ENCODE peak calls at places on chromosomes 3 and 15, in five cellular contexts. W is endothelial cell; V is Caki2; K is mesendoderm; L is CD8-positive, alpha-beta memory T cell. Z is an unnamed sample.

GRCh38 chr3:139339219-139339906 is 4.5 kb upstream of the MRPS22 start:
- DNase-seq in W (no peak), V (no peak), K (no peak), L (no peak), Z (no peak)

GRCh38 chr3:45479627-45480026 is 91.3 kb downstream of the LARS2 start:
- DNase-seq in W (no peak), V (no peak), K (peak), L (no peak), Z (peak)

GRCh38 chr3:119360736-119361462 is 66.7 kb downstream of the ARHGAP31 start:
- DNase-seq in W (no peak), V (no peak), K (peak), L (no peak), Z (no peak)

GRCh38 chr15:74422723-74423442 is 10.9 kb downstream of the SEMA7A start:
- DNase-seq in W (no peak), V (peak), K (peak), L (no peak), Z (peak)

GRCh38 chr15:66838671-66839239 is 136.7 kb downstream of the SMAD6 start:
- DNase-seq in W (peak), V (no peak), K (peak), L (no peak), Z (peak)

GRCh38 chr15:75076277-75076676 is 52.9 kb downstream of the PPCDC start:
- DNase-seq in W (no peak), V (no peak), K (no peak), L (no peak), Z (no peak)

GRCh38 chr15:47720555-47720954 is 3.2 kb downstream of the SEMA6D start:
- DNase-seq in W (no peak), V (no peak), K (no peak), L (no peak), Z (no peak)

GRCh38 chr3:152331018-152331541 is 62.4 kb downstream of the MBNL1 start:
- DNase-seq in W (no peak), V (peak), K (no peak), L (no peak), Z (peak)

GRCh38 chr15:92158426-92158825 is 235.3 kb upstream of the ST8SIA2 start:
- DNase-seq in W (no peak), V (peak), K (peak), L (no peak), Z (no peak)

GRCh38 chr3:111080357-111080937 is 8.8 kb downstream of the NECTIN3 start:
- DNase-seq in W (no peak), V (peak), K (peak), L (no peak), Z (peak)

GRCh38 chr3:107198522-107199271 is 178.5 kb upstream of the CCDC54 start:
- DNase-seq in W (no peak), V (no peak), K (no peak), L (no peak), Z (no peak)

GRCh38 chr15:70569139-70569717 is 194.1 kb downstream of the UACA start:
- DNase-seq in W (no peak), V (peak), K (peak), L (no peak), Z (peak)

GRCh38 chr3:70947584-70947983 is 635.1 kb upstream of the MDFIC2 start:
- DNase-seq in W (no peak), V (no peak), K (no peak), L (no peak), Z (no peak)

GRCh38 chr3:123084192-123084591 is 17.4 kb downstream of the PDIA5 start:
- DNase-seq in W (no peak), V (no peak), K (no peak), L (no peak), Z (no peak)

GRCh38 chr3:122245513-122246174 is 62.2 kb downstream of the CASR start:
- DNase-seq in W (no peak), V (no peak), K (no peak), L (no peak), Z (no peak)

GRCh38 chr3:144364797-144365196 is 393.2 kb downstream of the DIPK2A start:
- DNase-seq in W (no peak), V (no peak), K (peak), L (no peak), Z (no peak)

GRCh38 chr3:60886518-60886917 is 364.7 kb downstream of the FHIT start:
- DNase-seq in W (no peak), V (no peak), K (peak), L (no peak), Z (no peak)

GRCh38 chr3:161893972-161894371 is 397.4 kb downstream of the OTOL1 start:
- DNase-seq in W (no peak), V (no peak), K (no peak), L (no peak), Z (no peak)

GRCh38 chr15:37931868-37932267 is 2.6 kb upstream of the TMCO5A start:
- DNase-seq in W (no peak), V (no peak), K (no peak), L (no peak), Z (peak)

GRCh38 chr3:76245073-76245472 is 459.7 kb upstream of the ZNF717 start:
- DNase-seq in W (no peak), V (no peak), K (no peak), L (no peak), Z (no peak)

GRCh38 chr15:79736435-79737000 is 160.3 kb downstream of the MTHFS start:
- DNase-seq in W (no peak), V (peak), K (no peak), L (no peak), Z (peak)

GRCh38 chr3:99607151-99607550 is 31.2 kb upstream of the COL8A1 start:
- DNase-seq in W (no peak), V (no peak), K (no peak), L (no peak), Z (no peak)

GRCh38 chr3:149480326-149481017 is 6.0 kb downstream of the TM4SF4 start:
- DNase-seq in W (peak), V (peak), K (peak), L (no peak), Z (peak)

GRCh38 chr15:35121611-35122359 is 36.7 kb upstream of the NANOGP8 start:
- DNase-seq in W (no peak), V (no peak), K (no peak), L (no peak), Z (no peak)

GRCh38 chr3:173630849-173631248 is 233.3 kb downstream of the NLGN1 start:
- DNase-seq in W (no peak), V (no peak), K (no peak), L (no peak), Z (no peak)

GRCh38 chr3:38907426-38907825 is 91.4 kb upstream of the SCN10A start:
- DNase-seq in W (no peak), V (no peak), K (no peak), L (no peak), Z (no peak)

GRCh38 chr15:55654541-55654940 is 66.4 kb upstream of the PYGO1 start:
- DNase-seq in W (no peak), V (peak), K (no peak), L (no peak), Z (no peak)

GRCh38 chr15:25181290-25182097 is 226.7 kb downstream of the SNRPN start:
- DNase-seq in W (no peak), V (no peak), K (no peak), L (no peak), Z (no peak)

GRCh38 chr15:54519577-54519976 is 541.3 kb downstream of the UNC13C start:
- DNase-seq in W (no peak), V (no peak), K (no peak), L (no peak), Z (no peak)

GRCh38 chr3:121894191-121894990 is at the start of gene SLC15A2:
- DNase-seq in W (no peak), V (no peak), K (peak), L (no peak), Z (no peak)

GRCh38 chr3:183142199-183142598 is 20.3 kb downstream of the LAMP3 start:
- DNase-seq in W (no peak), V (no peak), K (peak), L (no peak), Z (no peak)

GRCh38 chr3:79253704-79254103 is 514.1 kb downstream of the ROBO1 start:
- DNase-seq in W (no peak), V (no peak), K (no peak), L (no peak), Z (no peak)

GRCh38 chr15:36275656-36276055 is 303.8 kb upstream of the CDIN1 start:
- DNase-seq in W (no peak), V (no peak), K (no peak), L (no peak), Z (no peak)

GRCh38 chr3:189276481-189277190 is 104.9 kb downstream of the TPRG1 start:
- DNase-seq in W (no peak), V (peak), K (no peak), L (no peak), Z (no peak)

GRCh38 chr15:31051646-31052045 is 49.9 kb downstream of the TRPM1 start:
- DNase-seq in W (no peak), V (no peak), K (no peak), L (no peak), Z (no peak)

Z was measured in RCC 7860.